ENCODE peak calls at places on chromosomes 6 and 20, in four cellular contexts. One of them, this sample, is unnamed.

GRCh38 chr6:92893741-92894140 is 525.6 kb downstream of the EPHA7 start:
- DNase-seq in GM12865: no peak
- DNase-seq in endothelial cell: no peak
- DNase-seq in iris pigment epithelial cell: no peak
- DNase-seq in this sample: no peak

GRCh38 chr6:1286972-1287600 is 24.8 kb upstream of the FOXQ1 start:
- DNase-seq in iris pigment epithelial cell: peak; percentile 97
- DNase-seq in GM12865: no peak
- DNase-seq in endothelial cell: no peak
- DNase-seq in this sample: no peak

GRCh38 chr20:51460163-51460562 is 82.4 kb downstream of the NFATC2 start:
- DNase-seq in endothelial cell: no peak
- DNase-seq in GM12865: no peak
- DNase-seq in iris pigment epithelial cell: no peak
- DNase-seq in this sample: no peak

GRCh38 chr6:108260126-108260808 is 573 bp downstream of the SNX3 start:
- DNase-seq in iris pigment epithelial cell: peak; percentile 44
- DNase-seq in GM12865: peak; percentile 72
- DNase-seq in endothelial cell: no peak
- DNase-seq in this sample: peak; percentile 59

GRCh38 chr6:90993771-90994170 is 406.9 kb upstream of the MAP3K7 start:
- DNase-seq in iris pigment epithelial cell: no peak
- DNase-seq in GM12865: no peak
- DNase-seq in endothelial cell: no peak
- DNase-seq in this sample: no peak

GRCh38 chr6:44917430-44917829 is 410.7 kb upstream of the RUNX2 start:
- DNase-seq in GM12865: no peak
- DNase-seq in endothelial cell: no peak
- DNase-seq in iris pigment epithelial cell: no peak
- DNase-seq in this sample: no peak

GRCh38 chr6:106885659-106886058 is 88.9 kb downstream of the CD24 start:
- DNase-seq in GM12865: no peak
- DNase-seq in endothelial cell: no peak
- DNase-seq in iris pigment epithelial cell: no peak
- DNase-seq in this sample: no peak

GRCh38 chr6:93163146-93163545 is 256.2 kb downstream of the EPHA7 start:
- DNase-seq in endothelial cell: no peak
- DNase-seq in iris pigment epithelial cell: no peak
- DNase-seq in GM12865: no peak
- DNase-seq in this sample: no peak

This sample was measured in HAP-1.